ENCODE peak calls at places on chromosome 13, in five cellular contexts. Y is AG10803; I is CD4-positive, alpha-beta memory T cell; O is astrocyte of the spinal cord; J is CD4-positive, CD25-positive, alpha-beta regulatory T cell. A is an unnamed sample.

GRCh38 chr13:59663707-59664106 is 500.0 kb downstream of the DIAPH3 start:
- DNase-seq in J (no peak), I (no peak), O (no peak), Y (no peak), A (no peak)

GRCh38 chr13:48507024-48507423 is 25.9 kb downstream of the RCBTB2 start:
- DNase-seq in O (no peak), Y (no peak), I (no peak), J (no peak), A (no peak)

GRCh38 chr13:34349091-34349722 is 531.3 kb downstream of the RFC3 start:
- DNase-seq in I (no peak), J (no peak), Y (peak), O (peak), A (no peak)

GRCh38 chr13:35266412-35266811 is 210.1 kb downstream of the MAB21L1 start:
- DNase-seq in Y (no peak), J (no peak), I (no peak), O (no peak), A (no peak)

GRCh38 chr13:59734393-59734792 is 429.3 kb downstream of the DIAPH3 start:
- DNase-seq in O (no peak), J (no peak), Y (no peak), I (no peak), A (no peak)

GRCh38 chr13:113022391-113023216 is 53.6 kb downstream of the MCF2L start:
- DNase-seq in J (no peak), Y (no peak), I (no peak), O (no peak), A (no peak)

GRCh38 chr13:48142437-48142836 is 47.5 kb upstream of the MED4 start:
- DNase-seq in J (no peak), I (no peak), Y (no peak), O (no peak), A (no peak)

GRCh38 chr13:62687727-62688126 is 1272.1 kb upstream of the PCDH20 start:
- DNase-seq in Y (no peak), O (no peak), I (no peak), J (no peak), A (no peak)

GRCh38 chr13:74675185-74675584 is 541.0 kb upstream of the KLF12 start:
- DNase-seq in Y (peak), I (no peak), J (no peak), O (peak), A (no peak)

GRCh38 chr13:49635599-49636433 is 7.5 kb downstream of the ARL11 start:
- DNase-seq in Y (peak), J (peak), I (peak), O (peak), A (peak)

GRCh38 chr13:110306340-110306959 is 507 bp downstream of the COL4A1 start:
- DNase-seq in O (no peak), J (no peak), Y (peak), I (no peak), A (no peak)
- H3K4me3 ChIP-seq in O (peak), J (no peak), Y (peak), I (no peak), A (no peak)

DNA sequence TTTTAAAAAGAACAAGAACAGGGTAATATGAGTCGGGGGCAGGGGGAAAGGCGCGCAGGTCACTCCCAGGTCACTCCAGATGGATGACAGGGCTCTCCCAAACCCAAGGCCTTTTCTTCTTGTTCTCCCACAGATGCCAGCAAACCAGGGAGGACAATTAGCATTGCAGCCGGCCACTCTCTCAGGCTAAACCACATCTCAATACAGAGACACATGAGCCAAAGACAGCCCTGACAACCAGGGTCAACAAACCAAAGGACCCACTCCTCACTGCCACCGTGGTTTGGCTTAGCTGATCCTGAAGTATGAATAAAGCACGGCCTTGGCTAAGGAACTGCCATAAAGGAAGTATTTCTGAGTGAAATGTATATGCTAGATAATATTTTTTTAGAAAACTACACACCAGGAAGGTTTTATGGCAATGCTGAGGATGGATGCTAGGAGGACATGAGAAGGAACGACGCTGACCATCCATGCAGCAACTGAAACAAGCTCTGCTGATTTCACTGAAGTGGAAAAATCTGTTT is 47.2 kb downstream of the LATS2 start:
- DNase-seq in O (no peak), I (no peak), J (no peak), Y (no peak), A (no peak)
- H3K4me3 ChIP-seq in O (no peak), I (no peak), J (no peak), Y (no peak), A (no peak)

GRCh38 chr13:99340638-99341037 is 33.4 kb upstream of the GPR183 start:
- DNase-seq in O (no peak), I (no peak), J (no peak), Y (no peak), A (no peak)
- H3K4me3 ChIP-seq in O (no peak), I (peak), J (peak), Y (no peak), A (no peak)

DNA sequence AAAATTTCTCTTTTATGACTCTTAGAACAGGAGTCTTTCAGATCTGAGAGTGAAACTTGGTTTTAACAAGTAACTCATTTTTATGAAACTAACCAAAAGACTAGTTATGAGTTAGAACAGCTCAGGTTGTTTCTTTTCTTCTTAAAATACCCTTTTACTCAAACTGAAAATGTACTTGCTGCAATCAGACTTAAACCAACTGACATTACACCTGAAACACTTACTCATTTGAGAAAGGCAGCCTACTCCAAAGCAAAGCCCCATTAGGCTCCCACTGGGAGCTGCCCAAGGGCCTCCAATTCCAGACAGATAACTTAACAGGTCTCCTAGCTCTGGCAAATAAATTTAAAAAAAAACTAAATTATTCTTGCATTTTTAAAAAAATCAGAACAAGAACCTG is 3.6 kb downstream of the FOXO1 start:
- DNase-seq in O (no peak), J (no peak), I (no peak), Y (no peak), A (no peak)
- H3K4me3 ChIP-seq in O (no peak), J (peak), I (peak), Y (no peak), A (no peak)

GRCh38 chr13:20652946-20653345 is 50.6 kb upstream of the IL17D start:
- DNase-seq in O (no peak), Y (no peak), I (no peak), J (no peak), A (no peak)
- H3K4me3 ChIP-seq in O (no peak), Y (no peak), I (no peak), J (no peak), A (no peak)

DNA sequence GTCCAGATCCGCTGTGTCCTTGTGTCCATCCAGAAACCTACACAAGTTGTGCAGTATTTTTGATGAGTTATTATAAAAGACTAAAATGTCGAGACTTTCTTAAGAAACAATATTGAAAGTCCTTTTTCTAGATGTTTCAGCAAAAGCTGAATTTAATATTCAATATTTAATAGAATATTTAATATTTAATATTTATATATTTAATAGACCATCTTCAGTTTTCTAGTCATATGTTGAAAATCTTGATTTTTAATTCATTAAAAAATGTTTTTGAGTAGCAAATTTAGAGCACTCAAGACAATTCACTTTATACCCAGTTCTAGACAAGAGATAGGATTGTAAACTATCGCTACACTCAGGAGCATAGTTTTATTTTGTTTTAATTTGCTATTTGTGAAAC is 447.8 kb downstream of the SLITRK5 start:
- DNase-seq in J (no peak), O (no peak), I (no peak), Y (no peak), A (no peak)
- H3K4me3 ChIP-seq in J (no peak), O (no peak), I (no peak), Y (no peak), A (no peak)

GRCh38 chr13:67275351-67275989 is 45.3 kb upstream of the PCDH9 start:
- DNase-seq in Y (no peak), I (no peak), O (no peak), J (no peak), A (peak)

GRCh38 chr13:67277581-67277980 is 47.4 kb upstream of the PCDH9 start:
- DNase-seq in O (peak), I (no peak), J (no peak), Y (no peak), A (no peak)

GRCh38 chr13:67267136-67267535 is 37.0 kb upstream of the PCDH9 start:
- DNase-seq in Y (peak), O (peak), I (no peak), J (no peak), A (no peak)

GRCh38 chr13:67278230-67278629 is 48.1 kb upstream of the PCDH9 start:
- DNase-seq in Y (peak), I (no peak), O (peak), J (no peak), A (no peak)

DNA sequence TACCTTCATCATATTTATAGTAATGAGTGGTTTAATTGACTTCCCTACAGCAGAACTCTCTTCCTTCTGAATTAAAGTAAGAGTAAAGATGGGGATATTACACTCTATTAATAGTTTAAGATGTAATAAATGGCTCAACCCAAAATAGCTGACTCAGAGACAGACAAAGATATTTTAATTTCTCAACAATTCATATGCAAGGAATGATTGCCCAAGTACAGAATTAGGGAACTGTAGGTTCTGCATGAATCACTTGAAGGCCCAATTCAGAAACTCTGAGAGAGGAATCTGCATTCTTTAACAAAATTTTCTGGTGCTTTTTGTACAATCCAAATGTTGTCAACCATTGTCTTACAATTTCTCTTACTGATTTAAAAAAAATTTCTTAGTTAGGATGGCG is 42.9 kb upstream of the PCDH9 start:
- DNase-seq in I (no peak), O (no peak), J (no peak), Y (peak), A (no peak)
- H3K4me3 ChIP-seq in I (no peak), O (no peak), J (no peak), Y (no peak), A (no peak)

GRCh38 chr13:26257049-26257448 is 3.1 kb downstream of the CDK8 start:
- DNase-seq in I (no peak), J (no peak), O (no peak), Y (no peak), A (no peak)
- H3K4me3 ChIP-seq in I (no peak), J (peak), O (no peak), Y (no peak), A (no peak)

GRCh38 chr13:78569029-78569428 is 34.3 kb downstream of the POU4F1 start:
- DNase-seq in O (no peak), I (no peak), J (no peak), Y (no peak), A (no peak)
- H3K4me3 ChIP-seq in O (no peak), I (no peak), J (no peak), Y (no peak), A (no peak)

A was measured in Jurkat, Clone E6-1.